ENCODE peak calls at places on chromosomes 7 and 10, in four cellular contexts. L, T, O and E are unnamed samples.

GRCh38 chr7:119256446-119257131 is 1016.4 kb upstream of the KCND2 start:
- DNase-seq in L (no peak), T (no peak), O (no peak), E (no peak)

GRCh38 chr10:122206471-122207065 is 64.5 kb upstream of the BTBD16 start:
- DNase-seq in L (peak; percentile 8), T (no peak), O (no peak), E (no peak)

GRCh38 chr7:36570508-36571219 is 153.6 kb downstream of the AOAH start:
- DNase-seq in L (no peak), T (no peak), O (peak; percentile 6), E (no peak)

GRCh38 chr7:155856656-155857055 is 44.4 kb upstream of the SHH start:
- DNase-seq in L (no peak), T (no peak), O (no peak), E (no peak)

GRCh38 chr10:30027057-30028005 is 32.1 kb downstream of the JCAD start:
- DNase-seq in L (no peak), T (peak; percentile 68), O (peak; percentile 97), E (no peak)

GRCh38 chr10:866577-866941 is 64.9 kb downstream of the LARP4B start:
- DNase-seq in L (no peak), T (no peak), O (no peak), E (no peak)

GRCh38 chr10:42960491-42961155 is 116.2 kb upstream of the RET start:
- DNase-seq in L (peak; percentile 7), T (no peak), O (no peak), E (no peak)

GRCh38 chr10:130757821-130758489 is 553.6 kb downstream of the TCERG1L start:
- DNase-seq in L (no peak), T (no peak), O (no peak), E (no peak)

GRCh38 chr10:75208177-75208576 is 2.4 kb upstream of the VDAC2 start:
- DNase-seq in L (peak; percentile 62), T (no peak), O (no peak), E (no peak)

GRCh38 chr7:16644624-16644986 is 949 bp downstream of the ANKMY2 start:
- DNase-seq in L (peak; percentile 37), T (peak; percentile 75), O (peak; percentile 55), E (no peak)

GRCh38 chr7:40716052-40716451 is 581.2 kb downstream of the SUGCT start:
- DNase-seq in L (peak; percentile 27), T (no peak), O (no peak), E (no peak)

GRCh38 chr10:23186178-23186577 is 5.9 kb upstream of the PTF1A start:
- DNase-seq in L (no peak), T (no peak), O (no peak), E (no peak)

GRCh38 chr7:34315032-34315431 is 343.0 kb upstream of the NPSR1 start:
- DNase-seq in L (peak; percentile 83), T (no peak), O (no peak), E (no peak)

GRCh38 chr7:158256091-158256816 is 331.4 kb downstream of the PTPRN2 start:
- DNase-seq in L (no peak), T (no peak), O (no peak), E (no peak)

GRCh38 chr10:22593644-22594043 is 120.7 kb downstream of the PIP4K2A start:
- DNase-seq in L (no peak), T (no peak), O (no peak), E (no peak)

GRCh38 chr7:132131196-132131595 is 445.1 kb downstream of the PLXNA4 start:
- DNase-seq in L (no peak), T (no peak), O (no peak), E (no peak)

GRCh38 chr7:111223802-111224253 is 132.9 kb downstream of the LRRN3 start:
- DNase-seq in L (no peak), T (no peak), O (no peak), E (no peak)

GRCh38 chr7:93178213-93178612 is 30.0 kb upstream of the SAMD9L start:
- DNase-seq in L (peak; percentile 27), T (no peak), O (no peak), E (no peak)